ENCODE peak calls at places on chromosome 11, in seven cellular contexts. P, R, K, J, Z, S and M are unnamed samples.

GRCh38 chr11:74380746-74381439 is 17.3 kb downstream of the PGM2L1 start:
- DNase-seq in P (peak; percentile 57), R (no peak), K (no peak), J (no peak), Z (no peak), S (no peak), M (no peak)

GRCh38 chr11:130653838-130654601 is 205.6 kb downstream of the ADAMTS15 start:
- DNase-seq in P (peak; percentile 88), R (peak; percentile 40), K (peak; percentile 86), J (peak; percentile 52), Z (no peak), S (peak; percentile 42), M (no peak)

GRCh38 chr11:70297341-70297740 is 26.9 kb downstream of the PPFIA1 start:
- DNase-seq in P (no peak), R (no peak), K (no peak), J (no peak), Z (no peak), S (no peak), M (no peak)

GRCh38 chr11:128738942-128739341 is 45.1 kb downstream of the FLI1 start:
- DNase-seq in P (no peak), R (no peak), K (no peak), J (no peak), Z (no peak), S (no peak), M (no peak)

GRCh38 chr11:59957094-59957493 is 6.7 kb upstream of the OOSP4A start:
- DNase-seq in P (no peak), R (no peak), K (no peak), J (no peak), Z (no peak), S (no peak), M (no peak)

GRCh38 chr11:130786586-130786985 is 129.7 kb downstream of the SNX19 start:
- DNase-seq in P (no peak), R (no peak), K (no peak), J (no peak), Z (no peak), S (no peak), M (no peak)

GRCh38 chr11:134712228-134713145 is 300.4 kb upstream of the B3GAT1 start:
- DNase-seq in P (no peak), R (no peak), K (no peak), J (no peak), Z (no peak), S (no peak), M (no peak)

GRCh38 chr11:67277231-67277961 is 11.1 kb downstream of the GRK2 start:
- DNase-seq in P (peak; percentile 91), R (peak; percentile 86), K (peak; percentile 96), J (peak; percentile 70), Z (no peak), S (peak; percentile 82), M (peak; percentile 80)

GRCh38 chr11:27234043-27234668 is 128.9 kb downstream of the CCDC34 start:
- DNase-seq in P (no peak), R (no peak), K (peak; percentile 75), J (peak; percentile 59), Z (no peak), S (no peak), M (peak; percentile 80)

DNA sequence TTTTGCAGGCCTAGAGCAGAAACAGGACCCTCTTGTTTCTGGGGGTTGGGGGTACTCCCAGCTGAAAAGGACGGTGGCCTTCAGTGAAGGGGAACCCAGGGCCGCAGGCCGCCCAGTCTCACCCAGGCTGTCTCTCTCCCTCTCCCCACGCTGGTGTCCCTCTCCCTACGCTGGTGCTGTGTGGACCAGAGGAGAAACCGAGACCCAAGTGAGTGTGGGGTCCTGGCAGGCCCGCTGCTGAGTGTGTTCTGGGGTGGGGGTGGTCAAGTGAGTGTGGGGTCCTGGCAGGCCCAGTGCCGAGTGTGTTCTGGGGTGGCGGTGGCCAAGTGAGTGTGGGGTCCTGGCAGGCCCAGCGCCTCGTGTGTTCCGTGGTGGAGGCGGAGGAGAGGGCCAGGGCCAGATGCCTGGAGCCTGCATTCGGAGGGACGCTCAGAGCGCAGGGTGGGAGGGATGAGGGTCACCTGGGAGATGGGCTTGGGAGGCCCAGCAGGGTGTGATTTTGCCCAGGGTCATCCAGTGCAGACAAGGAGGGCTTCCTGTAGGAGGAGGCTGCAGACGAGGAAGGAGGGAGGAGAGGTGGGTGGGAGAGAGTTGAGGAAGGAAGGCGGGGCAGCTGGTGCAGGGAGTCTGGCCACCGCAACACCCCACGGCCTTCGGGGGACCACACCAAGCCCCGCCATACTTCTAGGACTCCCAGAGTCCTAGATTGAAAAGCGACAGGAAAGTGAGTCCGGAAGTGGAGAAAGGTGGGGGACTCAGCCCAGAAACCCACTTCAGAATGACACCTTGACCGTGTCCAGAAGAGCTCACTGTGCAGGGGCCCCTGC is 10.3 kb downstream of the TNNT3 start:
- DNase-seq in P (no peak), R (no peak), K (no peak), J (no peak), Z (no peak), S (no peak), M (no peak)
- H3K27ac ChIP-seq in P (no peak overlapping the region), R (peak overlapping the region; percentile 66), K (peak overlapping the region; percentile 31), J (peak overlapping the region; percentile 99), Z (no peak overlapping the region), S (no peak overlapping the region), M (peak overlapping the region; percentile 68)

GRCh38 chr11:19577849-19578619 is 134.6 kb upstream of the NAV2 start:
- DNase-seq in P (no peak), R (no peak), K (peak; percentile 96), J (no peak), Z (no peak), S (no peak), M (peak; percentile 73)
- TF ChIP-seq CTCF in P (no peak), R (no peak), K (peak; percentile 8), J (no peak), Z (no peak), S (no peak), M (no peak)

GRCh38 chr11:46846510-46846830 is 390 bp upstream of the CKAP5 start:
- DNase-seq in P (no peak), R (no peak), K (no peak), J (no peak), Z (no peak), S (no peak), M (no peak)

GRCh38 chr11:46849631-46850030 is 3.6 kb upstream of the CKAP5 start:
- DNase-seq in P (no peak), R (no peak), K (no peak), J (no peak), Z (no peak), S (no peak), M (no peak)

GRCh38 chr11:46850829-46851380 is 4.8 kb upstream of the CKAP5 start:
- DNase-seq in P (no peak), R (no peak), K (no peak), J (no peak), Z (no peak), S (no peak), M (no peak)

GRCh38 chr11:46845440-46845739 is 690 bp downstream of the CKAP5 start:
- DNase-seq in P (no peak), R (no peak), K (no peak), J (no peak), Z (no peak), S (no peak), M (no peak)

GRCh38 chr11:46845740-46846509 is at the start of gene CKAP5:
- DNase-seq in P (peak; percentile 92), R (peak; percentile 84), K (peak; percentile 95), J (peak; percentile 84), Z (peak; percentile 73), S (peak; percentile 90), M (peak; percentile 91)
- TF ChIP-seq POLR2A in P (no peak), R (peak; percentile 29), K (peak; percentile 56), J (peak; percentile 89), Z (no peak), S (peak; percentile 19), M (peak; percentile 56)

DNA sequence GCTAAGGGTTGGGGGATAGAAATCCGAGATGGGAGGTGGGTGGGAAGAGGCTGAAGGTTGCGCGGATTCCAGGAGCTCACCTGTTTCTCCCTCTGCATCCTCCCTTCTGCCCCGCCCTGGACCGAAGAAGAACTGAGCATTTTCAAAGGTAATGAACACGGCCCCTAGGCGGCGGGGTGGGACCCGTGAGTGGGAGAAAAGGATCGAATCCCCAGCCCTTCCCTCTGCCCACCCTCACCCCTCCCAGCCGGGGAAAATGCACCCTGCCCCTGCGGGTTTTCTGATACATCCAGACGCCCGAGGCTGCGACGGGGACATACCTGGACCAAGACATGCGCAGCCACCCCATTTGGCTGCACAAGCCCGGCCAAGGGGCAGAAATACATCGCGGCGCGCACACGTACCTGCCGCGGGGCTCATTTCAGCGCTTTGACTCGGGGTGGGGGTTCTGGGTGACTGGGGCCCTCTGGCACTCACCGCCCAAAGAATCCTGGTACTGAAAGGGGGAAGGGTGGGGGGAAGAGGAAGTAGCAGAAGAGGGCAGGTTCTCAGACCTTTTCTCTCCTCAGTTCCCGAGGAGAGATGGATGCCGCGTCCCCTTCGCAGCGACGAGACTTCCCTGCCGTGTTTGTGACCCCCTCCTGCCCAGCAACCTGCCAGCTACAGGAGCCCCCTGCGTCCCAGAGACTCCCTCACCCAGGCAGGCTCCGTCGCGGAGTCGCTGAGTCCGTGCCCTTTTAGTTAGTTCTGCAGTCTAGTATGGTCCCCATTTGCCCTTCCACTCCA is 6.0 kb downstream of the VSIG2 start:
- DNase-seq in P (no peak), R (no peak), K (no peak), J (no peak), Z (no peak), S (peak; percentile 76), M (no peak)
- H3K27ac ChIP-seq in P (peak overlapping the region; percentile 81), R (no peak overlapping the region), K (no peak overlapping the region), J (peak overlapping the region; percentile 68), Z (peak overlapping the region; percentile 56), S (no peak overlapping the region), M (no peak overlapping the region)

DNA sequence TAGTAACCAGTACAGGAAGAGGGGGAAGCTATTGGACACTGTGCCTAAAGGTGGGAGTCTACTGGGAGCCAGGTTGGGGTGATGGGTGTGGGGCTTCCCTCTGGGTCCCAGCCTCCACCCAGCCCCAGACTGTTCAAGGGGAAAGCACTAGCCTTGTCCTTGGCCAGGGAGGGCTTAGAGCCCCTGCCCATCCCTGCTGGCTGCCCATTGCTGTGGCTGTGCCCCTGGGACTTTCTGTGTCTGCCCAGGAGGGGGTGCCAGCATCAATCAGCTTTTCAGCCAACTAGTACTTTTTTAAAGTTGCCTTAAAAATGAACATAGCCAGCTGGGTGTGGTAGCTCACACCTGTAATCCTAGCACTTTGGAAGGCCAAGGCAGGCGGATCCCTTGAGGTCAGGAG is 19.9 kb downstream of the INCENP start:
- DNase-seq in P (peak; percentile 13), R (peak; percentile 2), K (no peak), J (no peak), Z (no peak), S (no peak), M (no peak)
- TF ChIP-seq CTCF in P (no peak), R (no peak), K (no peak), J (no peak), Z (peak; percentile 25), S (no peak), M (no peak)

DNA sequence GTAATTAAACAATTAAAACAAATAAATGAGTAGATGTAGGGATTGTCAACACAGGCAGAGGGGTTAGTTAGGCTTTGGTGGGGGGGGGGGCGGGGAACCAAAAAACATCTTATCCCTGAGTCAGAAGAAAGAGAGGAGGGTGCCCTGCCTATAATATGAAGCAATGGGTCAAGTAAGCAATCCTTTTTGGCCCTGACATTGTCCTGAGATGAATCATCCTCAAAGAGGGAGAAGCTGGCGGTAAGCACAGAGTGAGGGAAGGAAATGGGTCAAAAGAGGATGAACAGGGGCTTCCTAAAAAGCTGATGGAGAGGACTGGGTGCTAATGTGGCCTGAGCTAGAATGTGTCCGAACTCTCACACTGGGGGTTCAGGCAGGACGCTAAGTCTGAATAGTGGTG is 4.7 kb downstream of the OLFML1 start:
- DNase-seq in P (no peak), R (no peak), K (no peak), J (no peak), Z (no peak), S (no peak), M (peak; percentile 51)
- TF ChIP-seq POLR2A in P (no peak), R (no peak), K (no peak), J (no peak), Z (no peak), S (no peak), M (no peak)